ENCODE peak calls at places on chromosomes 12 and 14, in six cellular contexts. One of them, this sample, is unnamed.

GRCh38 chr12:5258966-5259365 is 172.9 kb upstream of the NTF3 start:
- DNase-seq in CD4-positive, alpha-beta T cell: no peak
- DNase-seq in frontal cortex: no peak
- DNase-seq in GM06990: no peak
- DNase-seq in GM20000: no peak
- DNase-seq in hypothalamus: no peak
- DNase-seq in this sample: no peak

GRCh38 chr12:115817399-115817798 is 460.1 kb downstream of the MED13L start:
- DNase-seq in CD4-positive, alpha-beta T cell: no peak
- DNase-seq in GM06990: no peak
- DNase-seq in hypothalamus: no peak
- DNase-seq in frontal cortex: no peak
- DNase-seq in GM20000: no peak
- DNase-seq in this sample: no peak

GRCh38 chr14:68076451-68076850 is 256.9 kb downstream of the RAD51B start:
- DNase-seq in GM06990: no peak
- DNase-seq in frontal cortex: no peak
- DNase-seq in hypothalamus: no peak
- DNase-seq in CD4-positive, alpha-beta T cell: no peak
- DNase-seq in GM20000: no peak
- DNase-seq in this sample: no peak

GRCh38 chr14:59358105-59358504 is 107.1 kb downstream of the GPR135 start:
- DNase-seq in hypothalamus: no peak
- DNase-seq in CD4-positive, alpha-beta T cell: no peak
- DNase-seq in GM06990: no peak
- DNase-seq in GM20000: no peak
- DNase-seq in frontal cortex: no peak
- DNase-seq in this sample: no peak

GRCh38 chr14:64289571-64289970 is 4.6 kb downstream of the ESR2 start:
- DNase-seq in CD4-positive, alpha-beta T cell: no peak
- DNase-seq in frontal cortex: no peak
- DNase-seq in GM06990: no peak
- DNase-seq in GM20000: no peak
- DNase-seq in hypothalamus: no peak
- DNase-seq in this sample: no peak

GRCh38 chr12:12612403-12612802 is 727 bp downstream of the CREBL2 start:
- DNase-seq in CD4-positive, alpha-beta T cell: no peak
- DNase-seq in frontal cortex: peak
- DNase-seq in GM06990: no peak
- DNase-seq in hypothalamus: peak
- DNase-seq in GM20000: peak
- DNase-seq in this sample: peak

GRCh38 chr12:68100241-68100640 is 59.3 kb downstream of the IFNG start:
- DNase-seq in frontal cortex: no peak
- DNase-seq in CD4-positive, alpha-beta T cell: no peak
- DNase-seq in GM06990: no peak
- DNase-seq in GM20000: no peak
- DNase-seq in hypothalamus: no peak
- DNase-seq in this sample: no peak

GRCh38 chr12:89259831-89260230 is 92.5 kb downstream of the DUSP6 start:
- DNase-seq in hypothalamus: no peak
- DNase-seq in frontal cortex: no peak
- DNase-seq in CD4-positive, alpha-beta T cell: no peak
- DNase-seq in GM20000: no peak
- DNase-seq in GM06990: no peak
- DNase-seq in this sample: no peak

GRCh38 chr12:50986961-50987737 is 34.8 kb downstream of the HIGD1C start:
- DNase-seq in CD4-positive, alpha-beta T cell: no peak
- DNase-seq in GM06990: peak
- DNase-seq in hypothalamus: peak
- DNase-seq in frontal cortex: peak
- DNase-seq in GM20000: peak
- DNase-seq in this sample: no peak

GRCh38 chr14:104633276-104633861 is 28.8 kb upstream of the TMEM179 start:
- DNase-seq in frontal cortex: peak
- DNase-seq in GM20000: no peak
- DNase-seq in CD4-positive, alpha-beta T cell: no peak
- DNase-seq in hypothalamus: peak
- DNase-seq in GM06990: no peak
- DNase-seq in this sample: no peak

GRCh38 chr14:63308723-63309317 is 9.9 kb downstream of the GPHB5 start:
- DNase-seq in frontal cortex: no peak
- DNase-seq in GM06990: no peak
- DNase-seq in CD4-positive, alpha-beta T cell: no peak
- DNase-seq in GM20000: peak
- DNase-seq in hypothalamus: no peak
- DNase-seq in this sample: no peak

GRCh38 chr12:124519741-124520140 is 47.7 kb downstream of the NCOR2 start:
- DNase-seq in GM20000: no peak
- DNase-seq in CD4-positive, alpha-beta T cell: no peak
- DNase-seq in GM06990: no peak
- DNase-seq in hypothalamus: no peak
- DNase-seq in frontal cortex: no peak
- DNase-seq in this sample: no peak

GRCh38 chr12:120466560-120467315 is 2.8 kb downstream of the SRSF9 start:
- DNase-seq in hypothalamus: no peak
- DNase-seq in CD4-positive, alpha-beta T cell: peak
- DNase-seq in frontal cortex: no peak
- DNase-seq in GM20000: no peak
- DNase-seq in GM06990: no peak
- DNase-seq in this sample: no peak

GRCh38 chr14:89455412-89455811 is 38.4 kb upstream of the FOXN3 start:
- DNase-seq in CD4-positive, alpha-beta T cell: no peak
- DNase-seq in GM06990: no peak
- DNase-seq in hypothalamus: no peak
- DNase-seq in GM20000: no peak
- DNase-seq in frontal cortex: no peak
- DNase-seq in this sample: no peak